ENCODE peak calls at places on chromosomes 6 and 20, in six cellular contexts. W is HepG2, N is H1, Q is GM12878, I is SK-N-SH, S is K562. Z is an unnamed sample.

GRCh38 chr6:103908898-103909297 is 950.8 kb downstream of the HACE1 start:
- DNase-seq in W (no peak), N (no peak), Q (no peak), I (no peak), S (no peak), Z (no peak)

GRCh38 chr6:168221000-168221399 is 98.6 kb downstream of the DACT2 start:
- DNase-seq in W (no peak), N (no peak), Q (no peak), I (no peak), S (no peak), Z (no peak)

GRCh38 chr20:53530440-53530839 is 63.2 kb downstream of the ZNF217 start:
- DNase-seq in W (no peak), N (no peak), Q (no peak), I (no peak), S (no peak), Z (no peak)

GRCh38 chr6:25963426-25964123 is 973 bp downstream of the TRIM38 start:
- DNase-seq in W (no peak), N (peak), Q (no peak), I (no peak), S (peak), Z (peak)

GRCh38 chr20:18790787-18791186 is 22.8 kb upstream of the SCP2D1 start:
- DNase-seq in W (no peak), N (no peak), Q (no peak), I (no peak), S (no peak), Z (no peak)

GRCh38 chr6:25537349-25538018 is 114.5 kb upstream of the SCGN start:
- DNase-seq in W (no peak), N (no peak), Q (no peak), I (no peak), S (no peak), Z (no peak)

GRCh38 chr6:108078191-108078590 is 3.6 kb upstream of the OSTM1 start:
- DNase-seq in W (no peak), N (no peak), Q (no peak), I (no peak), S (no peak), Z (no peak)

GRCh38 chr6:56065408-56065807 is 182.0 kb downstream of the COL21A1 start:
- DNase-seq in W (no peak), N (no peak), Q (no peak), I (no peak), S (no peak), Z (no peak)

GRCh38 chr20:6575912-6576391 is 191.5 kb upstream of the BMP2 start:
- DNase-seq in W (peak), N (no peak), Q (peak), I (peak), S (no peak), Z (no peak)

GRCh38 chr6:32973934-32974333 is 5.5 kb downstream of the BRD2 start:
- DNase-seq in W (no peak), N (no peak), Q (no peak), I (peak), S (peak), Z (peak)

GRCh38 chr6:147970970-147971369 is 371.7 kb upstream of the SASH1 start:
- DNase-seq in W (peak), N (no peak), Q (no peak), I (no peak), S (no peak), Z (no peak)

GRCh38 chr6:170503414-170503761 is 49.7 kb downstream of the PSMB1 start:
- DNase-seq in W (no peak), N (no peak), Q (no peak), I (no peak), S (no peak), Z (no peak)

GRCh38 chr6:24752503-24752902 is 22.2 kb upstream of the GMNN start:
- DNase-seq in W (no peak), N (no peak), Q (no peak), I (no peak), S (no peak), Z (no peak)

GRCh38 chr6:169019727-169020491 is 233.7 kb downstream of the THBS2 start:
- DNase-seq in W (peak), N (no peak), Q (no peak), I (no peak), S (no peak), Z (no peak)

GRCh38 chr20:32539817-32540675 is 45.1 kb downstream of the NOL4L start:
- DNase-seq in W (peak), N (no peak), Q (no peak), I (peak), S (no peak), Z (peak)

GRCh38 chr20:19631410-19631809 is 126.6 kb upstream of the RIN2 start:
- DNase-seq in W (no peak), N (no peak), Q (no peak), I (no peak), S (no peak), Z (no peak)

GRCh38 chr6:145241039-145241438 is 494.3 kb downstream of the EPM2A start:
- DNase-seq in W (peak), N (no peak), Q (no peak), I (no peak), S (no peak), Z (no peak)

GRCh38 chr6:131946404-131946991 is 4.7 kb downstream of the CCN2 start:
- DNase-seq in W (peak), N (no peak), Q (no peak), I (no peak), S (no peak), Z (no peak)

GRCh38 chr6:11224252-11224965 is 8.1 kb downstream of the NEDD9 start:
- DNase-seq in W (no peak), N (no peak), Q (peak), I (no peak), S (no peak), Z (no peak)

GRCh38 chr20:19522080-19522801 is 235.8 kb upstream of the RIN2 start:
- DNase-seq in W (no peak), N (no peak), Q (no peak), I (no peak), S (no peak), Z (no peak)

GRCh38 chr20:60055740-60056139 is 97.5 kb downstream of the CDH26 start:
- DNase-seq in W (no peak), N (no peak), Q (peak), I (no peak), S (no peak), Z (peak)

GRCh38 chr6:154593122-154593521 is 82.6 kb upstream of the CNKSR3 start:
- DNase-seq in W (peak), N (no peak), Q (no peak), I (no peak), S (peak), Z (no peak)

GRCh38 chr20:2604506-2604835 is 48.0 kb upstream of the NOP56 start:
- DNase-seq in W (no peak), N (no peak), Q (no peak), I (peak), S (no peak), Z (no peak)

GRCh38 chr6:41257369-41258195 is 28.9 kb downstream of the TREM1 start:
- DNase-seq in W (no peak), N (no peak), Q (no peak), I (no peak), S (no peak), Z (no peak)

GRCh38 chr6:122491915-122492537 is 20.4 kb upstream of the SERINC1 start:
- DNase-seq in W (peak), N (peak), Q (no peak), I (peak), S (peak), Z (peak)

GRCh38 chr6:327538-328183 is 35.4 kb downstream of the DUSP22 start:
- DNase-seq in W (no peak), N (no peak), Q (no peak), I (peak), S (no peak), Z (no peak)

GRCh38 chr20:62159835-62160234 is 16.3 kb downstream of the SS18L1 start:
- DNase-seq in W (no peak), N (no peak), Q (peak), I (no peak), S (no peak), Z (no peak)

GRCh38 chr6:162726997-162727346 is 594 bp downstream of the PRKN start:
- DNase-seq in W (no peak), N (no peak), Q (no peak), I (no peak), S (no peak), Z (no peak)

GRCh38 chr6:134447423-134447822 is 129.5 kb upstream of the SGK1 start:
- DNase-seq in W (no peak), N (no peak), Q (no peak), I (no peak), S (no peak), Z (no peak)

GRCh38 chr6:64727075-64727474 is 980.0 kb downstream of the EYS start:
- DNase-seq in W (no peak), N (no peak), Q (no peak), I (no peak), S (no peak), Z (no peak)

GRCh38 chr20:49729780-49730179 is 16.1 kb upstream of the B4GALT5 start:
- DNase-seq in W (no peak), N (no peak), Q (no peak), I (no peak), S (no peak), Z (no peak)

GRCh38 chr20:35503281-35503680 is 26.2 kb downstream of the C20orf173 start:
- DNase-seq in W (no peak), N (no peak), Q (no peak), I (no peak), S (no peak), Z (no peak)

GRCh38 chr6:9732056-9732455 is 682.8 kb downstream of the TFAP2A start:
- DNase-seq in W (no peak), N (no peak), Q (no peak), I (no peak), S (no peak), Z (no peak)

GRCh38 chr6:33826537-33826936 is 22.7 kb upstream of the MLN start:
- DNase-seq in W (no peak), N (no peak), Q (no peak), I (no peak), S (no peak), Z (no peak)

GRCh38 chr6:35441205-35441604 is 10.9 kb upstream of the FANCE start:
- DNase-seq in W (no peak), N (no peak), Q (no peak), I (no peak), S (no peak), Z (no peak)

GRCh38 chr20:43442310-43442880 is 15.3 kb upstream of the SRSF6 start:
- DNase-seq in W (peak), N (no peak), Q (no peak), I (no peak), S (no peak), Z (no peak)
- TF ChIP-seq CTCF in W (peak), N (peak), Q (no peak), I (peak), S (peak), Z (no peak)

DNA sequence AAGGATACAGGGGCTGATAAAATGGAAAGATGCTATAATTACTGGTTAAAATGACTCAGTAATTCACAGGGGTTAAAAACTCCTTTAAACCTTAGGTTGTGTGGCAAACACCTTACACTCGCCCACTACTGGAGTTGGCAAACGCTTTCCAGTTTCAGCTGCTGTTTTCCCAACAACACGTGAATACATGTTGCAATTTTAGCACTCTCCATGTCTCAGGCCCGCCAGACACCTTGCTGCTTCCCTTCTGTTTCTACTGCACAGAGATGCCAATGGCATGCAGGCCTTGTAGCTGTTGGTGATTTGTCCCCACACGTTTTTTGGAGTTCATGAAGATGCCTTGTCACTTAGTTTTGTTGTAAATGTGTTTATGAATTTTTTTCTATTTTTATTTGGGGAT is 5.3 kb upstream of the TTPAL start:
- DNase-seq in W (no peak), N (no peak), Q (no peak), I (no peak), S (no peak), Z (no peak)
- TF ChIP-seq GABPA in W (no peak), N (no peak), Q (no peak), I (no peak), S (no peak), Z (no peak)

GRCh38 chr20:25533920-25534700 is 51.2 kb downstream of the NINL start:
- DNase-seq in W (no peak), N (no peak), Q (no peak), I (no peak), S (no peak), Z (no peak)

GRCh38 chr20:25534845-25535244 is 50.5 kb downstream of the NINL start:
- DNase-seq in W (no peak), N (no peak), Q (no peak), I (no peak), S (no peak), Z (no peak)

GRCh38 chr20:25529295-25529951 is 55.9 kb downstream of the NINL start:
- DNase-seq in W (no peak), N (no peak), Q (no peak), I (no peak), S (no peak), Z (no peak)

GRCh38 chr20:25532015-25532751 is 53.1 kb downstream of the NINL start:
- DNase-seq in W (peak), N (peak), Q (no peak), I (peak), S (no peak), Z (no peak)

GRCh38 chr20:25532971-25533391 is 52.4 kb downstream of the NINL start:
- DNase-seq in W (no peak), N (no peak), Q (no peak), I (no peak), S (no peak), Z (no peak)
- H3K27ac ChIP-seq in W (no peak), N (peak), Q (no peak), I (no peak), S (no peak), Z (no peak)

GRCh38 chr20:38113401-38114325 is 51.4 kb downstream of the TGM2 start:
- DNase-seq in W (peak), N (peak), Q (no peak), I (no peak), S (peak), Z (peak)
- TF ChIP-seq CTCF in W (peak), N (peak), Q (peak), I (peak), S (peak), Z (peak)

GRCh38 chr6:143233563-143234285 is 173.0 kb downstream of the AIG1 start:
- DNase-seq in W (no peak), N (peak), Q (no peak), I (no peak), S (no peak), Z (no peak)
- TF ChIP-seq GABPA in W (no peak), N (no peak), Q (no peak), I (no peak), S (no peak), Z (no peak)

DNA sequence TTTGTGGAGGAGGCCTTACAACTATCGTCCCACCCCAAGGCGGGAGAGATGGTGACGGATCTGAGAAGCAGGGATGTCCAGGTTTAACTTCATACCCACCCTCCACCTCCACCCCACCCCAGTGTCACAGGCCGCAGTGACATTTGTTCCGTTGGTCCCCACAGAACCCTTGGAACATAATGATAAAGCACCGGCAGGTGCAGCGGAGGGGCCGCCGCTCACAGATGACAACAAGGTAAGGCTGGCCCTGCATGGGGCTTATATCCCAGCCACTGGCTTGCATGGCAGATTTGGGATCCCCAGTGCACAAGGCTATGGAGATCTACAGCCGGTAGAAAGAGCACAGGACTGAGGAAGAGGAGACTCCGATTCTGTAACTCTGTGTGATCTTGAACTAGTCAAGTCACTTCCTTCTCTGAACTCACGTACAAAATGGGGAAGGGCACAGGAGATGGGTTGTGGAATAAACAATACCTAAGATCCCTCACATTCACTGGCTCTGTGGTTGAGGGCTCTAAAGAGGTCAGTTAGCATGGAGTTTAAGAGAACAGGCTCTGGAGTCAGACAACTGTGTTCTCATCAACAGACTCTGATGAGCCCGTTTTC is 862 bp downstream of the DNTTIP1 start:
- DNase-seq in W (no peak), N (no peak), Q (no peak), I (no peak), S (no peak), Z (peak)
- H3K27ac ChIP-seq in W (peak), N (no peak), Q (peak), I (no peak), S (peak), Z (peak)

GRCh38 chr6:118263929-118264486 is 284.1 kb upstream of the PLN start:
- DNase-seq in W (peak), N (no peak), Q (no peak), I (peak), S (no peak), Z (no peak)
- TF ChIP-seq CTCF in W (peak), N (no peak), Q (peak), I (peak), S (peak), Z (no peak)

Z was measured in HL-60.